ENCODE peak calls at places on chromosomes 2 and 18, in seven cellular contexts. H, Q, A, B, L, N and K are unnamed samples.

GRCh38 chr2:198916548-198916947 is 541.2 kb downstream of the SATB2 start:
- DNase-seq in B (no peak), Q (no peak), H (no peak), L (no peak), A (no peak), N (no peak), K (no peak)

GRCh38 chr18:28723506-28723905 is 546.6 kb upstream of the CDH2 start:
- DNase-seq in B (no peak), H (no peak), A (no peak), L (no peak), Q (no peak), N (peak; percentile 61), K (no peak)

GRCh38 chr18:48419268-48420022 is 10.3 kb upstream of the ZBTB7C start:
- DNase-seq in H (no peak), B (no peak), L (no peak), N (peak; percentile 72), A (peak; percentile 78), Q (no peak), K (no peak)

GRCh38 chr2:176652300-176653182 is 383.3 kb downstream of the MTX2 start:
- DNase-seq in A (no peak), L (no peak), N (peak; percentile 51), H (no peak), Q (peak; percentile 75), B (no peak), K (peak; percentile 51)

GRCh38 chr2:239263937-239264837 is 136.6 kb downstream of the HDAC4 start:
- DNase-seq in A (no peak), N (no peak), L (peak; percentile 31), Q (peak; percentile 15), H (no peak), B (peak; percentile 84), K (no peak)

GRCh38 chr2:168529900-168530561 is 74.0 kb downstream of the CERS6 start:
- DNase-seq in B (no peak), L (no peak), A (no peak), H (no peak), N (no peak), Q (no peak), K (no peak)

GRCh38 chr2:150937030-150937429 is 324.6 kb downstream of the RBM43 start:
- DNase-seq in N (no peak), H (no peak), Q (no peak), A (no peak), L (no peak), B (no peak), K (no peak)

GRCh38 chr2:102076512-102076911 is 66.0 kb upstream of the IL1R1 start:
- DNase-seq in L (no peak), B (no peak), Q (no peak), A (no peak), H (no peak), N (no peak), K (no peak)

GRCh38 chr2:72138011-72138881 is 9.4 kb downstream of the CYP26B1 start:
- DNase-seq in N (no peak), L (peak; percentile 16), A (peak; percentile 47), H (no peak), Q (no peak), B (peak; percentile 75), K (no peak)

GRCh38 chr2:166351319-166351718 is 24.4 kb downstream of the SCN9A start:
- DNase-seq in L (no peak), H (no peak), B (no peak), Q (no peak), N (no peak), A (no peak), K (no peak)

GRCh38 chr2:176161041-176161785 is 4.1 kb downstream of the HOXD3 start:
- DNase-seq in N (no peak), Q (no peak), H (no peak), L (no peak), A (peak; percentile 53), B (no peak), K (no peak)

GRCh38 chr2:175366814-175367213 is 185.3 kb upstream of the ATP5MC3 start:
- DNase-seq in N (peak; percentile 24), L (no peak), H (no peak), B (no peak), A (peak; percentile 81), Q (peak; percentile 75), K (peak; percentile 55)

GRCh38 chr2:183269956-183270355 is 145.7 kb downstream of the NUP35 start:
- DNase-seq in H (no peak), A (no peak), L (no peak), N (no peak), Q (no peak), B (no peak), K (no peak)

GRCh38 chr2:102848366-102848839 is 86.6 kb downstream of the TMEM182 start:
- DNase-seq in H (peak; percentile 22), A (peak; percentile 96), N (peak; percentile 14), L (peak; percentile 32), Q (peak; percentile 93), B (peak; percentile 85), K (peak; percentile 82)

GRCh38 chr18:59033361-59033760 is 106.3 kb upstream of the SEC11C start:
- DNase-seq in Q (no peak), B (no peak), L (no peak), H (no peak), N (no peak), A (peak; percentile 60), K (no peak)

GRCh38 chr2:205716126-205716525 is 33.8 kb downstream of the NRP2 start:
- DNase-seq in A (peak; percentile 87), Q (no peak), L (no peak), N (no peak), B (no peak), H (no peak), K (no peak)

GRCh38 chr18:76435321-76435989 is 59.6 kb downstream of the ZNF516 start:
- DNase-seq in B (no peak), N (no peak), A (peak; percentile 57), H (no peak), Q (no peak), L (no peak), K (no peak)

GRCh38 chr2:47086571-47086970 is 68.5 kb downstream of the STPG4 start:
- DNase-seq in B (peak; percentile 47), L (peak; percentile 63), Q (no peak), A (no peak), N (no peak), H (no peak), K (no peak)

GRCh38 chr2:47249427-47249826 is 94.3 kb upstream of the STPG4 start:
- DNase-seq in L (no peak), H (no peak), Q (no peak), A (no peak), B (no peak), N (no peak), K (no peak)

GRCh38 chr2:15668611-15669305 is 77.1 kb downstream of the DDX1 start:
- DNase-seq in H (no peak), N (no peak), L (peak; percentile 48), B (no peak), A (no peak), Q (peak; percentile 45), K (no peak)

GRCh38 chr2:207632575-207633492 is 7.6 kb upstream of the METTL21A start:
- DNase-seq in L (no peak), H (no peak), A (no peak), N (peak; percentile 86), B (no peak), Q (peak; percentile 43), K (peak; percentile 69)

GRCh38 chr2:119431976-119432881 is 575 bp downstream of the TMEM37 start:
- DNase-seq in B (no peak), L (peak; percentile 46), H (no peak), N (no peak), A (no peak), Q (no peak), K (no peak)

GRCh38 chr18:62588217-62588616 is 65.4 kb downstream of the ZCCHC2 start:
- DNase-seq in L (no peak), Q (no peak), B (no peak), A (no peak), H (no peak), N (no peak), K (no peak)

GRCh38 chr2:221777119-221777518 is 205.0 kb upstream of the EPHA4 start:
- DNase-seq in Q (no peak), L (no peak), N (no peak), A (no peak), B (no peak), H (no peak), K (no peak)

GRCh38 chr2:231300020-231300721 is 95.3 kb upstream of the B3GNT7 start:
- DNase-seq in L (no peak), N (no peak), A (no peak), Q (no peak), H (no peak), B (no peak), K (no peak)

GRCh38 chr2:160010361-160011145 is 51.9 kb downstream of the PLA2R1 start:
- DNase-seq in A (no peak), Q (no peak), B (no peak), N (no peak), L (no peak), H (no peak), K (no peak)

GRCh38 chr18:50870138-50870845 is 8.6 kb upstream of the ME2 start:
- DNase-seq in N (peak; percentile 95), L (no peak), B (no peak), A (no peak), H (no peak), Q (peak; percentile 32), K (peak; percentile 52)

GRCh38 chr2:187079901-187080300 is 230.9 kb upstream of the ZSWIM2 start:
- DNase-seq in Q (no peak), N (no peak), H (no peak), A (no peak), B (no peak), L (no peak), K (no peak)
- H3K27ac ChIP-seq in Q (no peak overlapping the region), N (no peak overlapping the region), H (no peak overlapping the region), A (no peak overlapping the region), B (no peak overlapping the region), L (no peak overlapping the region), K (no peak overlapping the region)

GRCh38 chr2:68646303-68646702 is 2.9 kb downstream of the PROKR1 start:
- DNase-seq in L (no peak), H (no peak), N (peak; percentile 24), B (no peak), Q (no peak), A (no peak), K (no peak)
- TF ChIP-seq CTCF in L (no peak), H (no peak), N (no peak), B (no peak), Q (no peak), A (peak; percentile 65), K (no peak)

GRCh38 chr2:37198681-37199065 is 2.4 kb downstream of the CEBPZOS start:
- DNase-seq in L (no peak), N (no peak), H (no peak), Q (no peak), A (no peak), B (no peak), K (no peak)
- H3K27ac ChIP-seq in L (no peak overlapping the region), N (no peak overlapping the region), H (no peak overlapping the region), Q (no peak overlapping the region), A (no peak overlapping the region), B (no peak overlapping the region), K (no peak overlapping the region)

GRCh38 chr2:217880490-217880889 is 122.3 kb downstream of the TNS1 start:
- DNase-seq in H (no peak), L (no peak), N (no peak), Q (no peak), B (no peak), A (no peak), K (no peak)
- TF ChIP-seq CTCF in H (no peak), L (no peak), N (no peak), Q (no peak), B (no peak), A (peak; percentile 61), K (no peak)